ENCODE peak calls at places on chromosomes 3 and 15, in six cellular contexts. M is kidney glomerular epithelial cell; B is activated naive CD4-positive, alpha-beta T cell treated with anti-CD3 and anti-CD28 coated beads for 36 hours; I is activated naive CD8-positive, alpha-beta T cell treated with anti-CD3 and anti-CD28 coated beads for 36 hours; J is stimulated activated CD8-positive, alpha-beta memory T cell treated with anti-CD3 and anti-CD28 coated beads, Interleukin-15, amount 100 ng/mL, for 1 hour; L is adipocyte. Z is an unnamed sample.

GRCh38 chr3:141876891-141877561 is 583 bp downstream of the ATP1B3 start:
- DNase-seq in M (peak; percentile 41), B (peak; percentile 71), J (peak; percentile 30), I (peak; percentile 69), L (peak; percentile 82), Z (peak; percentile 38)

GRCh38 chr3:38843898-38844297 is 27.9 kb upstream of the SCN10A start:
- DNase-seq in L (peak; percentile 75), M (peak; percentile 38), B (peak; percentile 21), J (no peak), I (no peak), Z (no peak)

GRCh38 chr3:20846081-20846480 is 660.1 kb upstream of the SGO1 start:
- DNase-seq in B (no peak), J (no peak), L (no peak), I (no peak), M (no peak), Z (no peak)

GRCh38 chr15:72340366-72340765 is 20.4 kb upstream of the CELF6 start:
- DNase-seq in J (no peak), L (peak; percentile 52), I (no peak), B (no peak), M (no peak), Z (no peak)

GRCh38 chr3:65144791-65145355 is 457.1 kb upstream of the ADAMTS9 start:
- DNase-seq in L (peak; percentile 15), J (no peak), M (peak; percentile 4), I (no peak), B (no peak), Z (no peak)

GRCh38 chr15:66287461-66288055 is 5.8 kb upstream of the DIS3L start:
- DNase-seq in J (no peak), L (peak; percentile 68), I (no peak), B (no peak), M (peak; percentile 21), Z (no peak)

GRCh38 chr3:71225951-71226564 is 357.5 kb downstream of the FOXP1 start:
- DNase-seq in L (no peak), J (no peak), M (no peak), B (no peak), I (no peak), Z (no peak)

GRCh38 chr3:127688416-127689265 is 15.9 kb downstream of the ABTB1 start:
- DNase-seq in B (no peak), L (no peak), M (no peak), J (no peak), I (no peak), Z (no peak)

GRCh38 chr3:141476033-141476432 is 10.8 kb upstream of the RASA2 start:
- DNase-seq in J (no peak), M (no peak), L (no peak), B (no peak), I (peak; percentile 63), Z (no peak)

GRCh38 chr3:43870844-43871626 is 180.3 kb downstream of the ABHD5 start:
- DNase-seq in I (no peak), L (no peak), M (peak; percentile 23), J (no peak), B (no peak), Z (no peak)

GRCh38 chr3:57952208-57952631 is 56.0 kb upstream of the FLNB start:
- DNase-seq in J (no peak), B (no peak), I (no peak), L (peak; percentile 28), M (peak; percentile 94), Z (no peak)

Z was measured in activated CD4-positive, CD25-positive, alpha-beta regulatory T cell treated with anti-CD3 and anti-CD28 coated beads, Interleukin-2, amount 50 U/mL, for 16 hours.